ENCODE peak calls at places on chromosomes 11 and 22, in five cellular contexts. One of them, this sample, is unnamed.

GRCh38 chr11:41498726-41499125 is 39.3 kb upstream of the LRRC4C start:
- DNase-seq in vagina: no peak
- DNase-seq in CD4-positive, alpha-beta memory T cell: no peak
- DNase-seq in NCI-H1694: no peak
- DNase-seq in H54: no peak
- DNase-seq in this sample: no peak

GRCh38 chr22:39207141-39208012 is 37.4 kb downstream of the PDGFB start:
- DNase-seq in H54: no peak
- DNase-seq in vagina: no peak
- DNase-seq in NCI-H1694: no peak
- DNase-seq in CD4-positive, alpha-beta memory T cell: peak
- DNase-seq in this sample: no peak

GRCh38 chr22:50469377-50470305 is 5.2 kb downstream of the SBF1 start:
- DNase-seq in CD4-positive, alpha-beta memory T cell: peak
- DNase-seq in vagina: no peak
- DNase-seq in H54: peak
- DNase-seq in NCI-H1694: peak
- DNase-seq in this sample: no peak

GRCh38 chr11:56706486-56706885 is 7.6 kb downstream of the OR9G1 start:
- DNase-seq in vagina: no peak
- DNase-seq in NCI-H1694: no peak
- DNase-seq in H54: no peak
- DNase-seq in CD4-positive, alpha-beta memory T cell: no peak
- DNase-seq in this sample: no peak

GRCh38 chr22:31440681-31441080 is 41.3 kb downstream of the DRG1 start:
- DNase-seq in NCI-H1694: no peak
- DNase-seq in CD4-positive, alpha-beta memory T cell: no peak
- DNase-seq in H54: no peak
- DNase-seq in vagina: no peak
- DNase-seq in this sample: no peak

GRCh38 chr11:116190206-116190605 is 582.6 kb downstream of the BUD13 start:
- DNase-seq in NCI-H1694: no peak
- DNase-seq in vagina: no peak
- DNase-seq in CD4-positive, alpha-beta memory T cell: no peak
- DNase-seq in H54: no peak
- DNase-seq in this sample: no peak

GRCh38 chr11:93988455-93988854 is 32.7 kb upstream of the HEPHL1 start:
- DNase-seq in H54: no peak
- DNase-seq in CD4-positive, alpha-beta memory T cell: no peak
- DNase-seq in NCI-H1694: no peak
- DNase-seq in vagina: no peak
- DNase-seq in this sample: no peak

GRCh38 chr22:22342697-22343602 is 98.4 kb downstream of the VPREB1 start:
- DNase-seq in vagina: no peak
- DNase-seq in H54: peak
- DNase-seq in NCI-H1694: peak
- DNase-seq in CD4-positive, alpha-beta memory T cell: peak
- DNase-seq in this sample: peak

GRCh38 chr11:133530501-133530835 is 1.8 kb downstream of the OPCML start:
- DNase-seq in NCI-H1694: no peak
- DNase-seq in H54: no peak
- DNase-seq in CD4-positive, alpha-beta memory T cell: no peak
- DNase-seq in vagina: no peak
- DNase-seq in this sample: no peak

GRCh38 chr11:119910056-119910455 is 181.1 kb upstream of the NECTIN1 start:
- DNase-seq in NCI-H1694: no peak
- DNase-seq in H54: no peak
- DNase-seq in CD4-positive, alpha-beta memory T cell: no peak
- DNase-seq in vagina: no peak
- DNase-seq in this sample: no peak

GRCh38 chr11:88815505-88815904 is 250.3 kb downstream of the GRM5 start:
- DNase-seq in CD4-positive, alpha-beta memory T cell: no peak
- DNase-seq in NCI-H1694: no peak
- DNase-seq in vagina: no peak
- DNase-seq in H54: no peak
- DNase-seq in this sample: no peak

GRCh38 chr11:121654506-121655480 is 202.0 kb upstream of the SORL1-AS1 start:
- DNase-seq in H54: no peak
- DNase-seq in NCI-H1694: no peak
- DNase-seq in CD4-positive, alpha-beta memory T cell: no peak
- DNase-seq in vagina: no peak
- DNase-seq in this sample: no peak

GRCh38 chr11:641806-642370 is 4.8 kb downstream of the DRD4 start:
- DNase-seq in vagina: no peak
- DNase-seq in CD4-positive, alpha-beta memory T cell: no peak
- DNase-seq in NCI-H1694: no peak
- DNase-seq in H54: no peak
- DNase-seq in this sample: no peak

GRCh38 chr11:57097149-57097548 is 84.6 kb upstream of the LRRC55 start:
- DNase-seq in H54: no peak
- DNase-seq in CD4-positive, alpha-beta memory T cell: no peak
- DNase-seq in NCI-H1694: no peak
- DNase-seq in vagina: no peak
- DNase-seq in this sample: no peak